ENCODE peak calls at places on chromosomes 7 and 10, in five cellular contexts. E is colonic mucosa; K is activated naive CD4-positive, alpha-beta T cell treated with Interleukin-2 at 50 U/mL for 16 hours; Z is cardiac muscle cell; T is fibroblast of the aortic adventitia. F is an unnamed sample.
A peak's percentile ranks its signal among the peaks of the same experiment; 100 is the strongest.

GRCh38 chr10:24908793-24909423 is 43.5 kb downstream of the PRTFDC1 start:
- DNase-seq in E (no peak), K (no peak), Z (peak; percentile 79), T (peak; percentile 85), F (peak; percentile 74)

GRCh38 chr7:101156866-101157589 is 2.8 kb downstream of the AP1S1 start:
- DNase-seq in E (peak; percentile 83), K (no peak), Z (no peak), T (no peak), F (no peak)

GRCh38 chr10:91410638-91411367 is 659 bp downstream of the HECTD2 start:
- DNase-seq in E (peak; percentile 59), K (peak; percentile 36), Z (peak; percentile 50), T (peak; percentile 37), F (peak; percentile 46)

GRCh38 chr7:18610331-18610948 is 114.9 kb downstream of the HDAC9 start:
- DNase-seq in E (peak; percentile 26), K (no peak), Z (peak; percentile 53), T (peak; percentile 31), F (peak; percentile 49)

GRCh38 chr7:123580406-123581161 is 21.0 kb upstream of the ASB15 start:
- DNase-seq in E (peak; percentile 22), K (no peak), Z (peak; percentile 72), T (peak; percentile 70), F (peak; percentile 64)

GRCh38 chr10:14658331-14659122 is 116.2 kb downstream of the FAM107B start:
- DNase-seq in E (no peak), K (no peak), Z (peak; percentile 54), T (peak; percentile 49), F (no peak)

GRCh38 chr7:18384491-18385143 is 110.9 kb upstream of the HDAC9 start:
- DNase-seq in E (no peak), K (no peak), Z (no peak), T (no peak), F (no peak)

GRCh38 chr7:120028636-120029035 is 244.3 kb upstream of the KCND2 start:
- DNase-seq in E (no peak), K (no peak), Z (no peak), T (peak; percentile 23), F (no peak)

GRCh38 chr7:68684246-68684850 is 913.9 kb upstream of the AUTS2 start:
- DNase-seq in E (no peak), K (no peak), Z (peak; percentile 59), T (peak; percentile 29), F (no peak)

GRCh38 chr7:50369408-50370026 is 65.0 kb downstream of the IKZF1 start:
- DNase-seq in E (no peak), K (no peak), Z (peak; percentile 9), T (no peak), F (peak; percentile 27)

GRCh38 chr10:90306187-90306586 is 551.7 kb downstream of the HTR7 start:
- DNase-seq in E (no peak), K (no peak), Z (peak; percentile 89), T (peak; percentile 86), F (peak; percentile 61)

GRCh38 chr7:142771353-142771723 is 568 bp downstream of the PRSS2 start:
- DNase-seq in E (no peak), K (no peak), Z (no peak), T (no peak), F (no peak)

GRCh38 chr7:108196004-108196403 is 65.8 kb upstream of the LAMB4 start:
- DNase-seq in E (no peak), K (no peak), Z (peak; percentile 41), T (peak; percentile 29), F (peak; percentile 42)

GRCh38 chr10:132575320-132576201 is 38.0 kb downstream of the INPP5A start:
- DNase-seq in E (peak; percentile 52), K (peak; percentile 30), Z (peak; percentile 82), T (peak; percentile 91), F (peak; percentile 55)

GRCh38 chr10:94288361-94289116 is 74.2 kb downstream of the NOC3L start:
- DNase-seq in E (no peak), K (no peak), Z (no peak), T (no peak), F (no peak)

GRCh38 chr7:98166668-98166970 is 44.6 kb upstream of the BHLHA15 start:
- DNase-seq in E (no peak), K (no peak), Z (no peak), T (no peak), F (no peak)

GRCh38 chr10:34655286-34656170 is 159.6 kb downstream of the PARD3 start:
- DNase-seq in E (peak; percentile 85), K (no peak), Z (peak; percentile 84), T (peak; percentile 86), F (peak; percentile 71)